ENCODE peak calls at places on chromosomes 7 and 10, in eight cellular contexts. One of them, this sample, is unnamed.

GRCh38 chr10:122658356-122659049 is 41.1 kb downstream of the C10orf120 start:
- DNase-seq in spleen: peak
- DNase-seq in H1: no peak
- DNase-seq in Kasumi-1: no peak
- DNase-seq in IMR-90: no peak
- DNase-seq in GOT3: no peak
- DNase-seq in H54: no peak
- DNase-seq in HS-5: no peak
- DNase-seq in this sample: no peak

GRCh38 chr7:156768698-156769472 is 124.1 kb downstream of the LMBR1 start:
- DNase-seq in spleen: no peak
- DNase-seq in H1: no peak
- DNase-seq in Kasumi-1: no peak
- DNase-seq in IMR-90: no peak
- DNase-seq in GOT3: no peak
- DNase-seq in H54: no peak
- DNase-seq in HS-5: no peak
- DNase-seq in this sample: no peak

GRCh38 chr10:100744136-100744979 is 1.0 kb upstream of the PAX2 start:
- DNase-seq in spleen: no peak
- DNase-seq in H1: peak
- DNase-seq in Kasumi-1: peak
- DNase-seq in IMR-90: no peak
- DNase-seq in GOT3: no peak
- DNase-seq in H54: no peak
- DNase-seq in HS-5: no peak
- DNase-seq in this sample: peak

GRCh38 chr10:46995234-46995633 is 84.0 kb downstream of the PTPN20 start:
- DNase-seq in spleen: no peak
- DNase-seq in H1: peak
- DNase-seq in Kasumi-1: no peak
- DNase-seq in IMR-90: no peak
- DNase-seq in GOT3: no peak
- DNase-seq in H54: no peak
- DNase-seq in HS-5: no peak
- DNase-seq in this sample: no peak

GRCh38 chr7:84538268-84538667 is 343.7 kb upstream of the SEMA3A start:
- DNase-seq in spleen: no peak
- DNase-seq in H1: no peak
- DNase-seq in Kasumi-1: no peak
- DNase-seq in IMR-90: peak
- DNase-seq in GOT3: no peak
- DNase-seq in H54: no peak
- DNase-seq in HS-5: no peak
- DNase-seq in this sample: no peak

GRCh38 chr7:131284702-131285419 is 42.8 kb upstream of the MKLN1 start:
- DNase-seq in spleen: no peak
- DNase-seq in H1: no peak
- DNase-seq in Kasumi-1: no peak
- DNase-seq in IMR-90: no peak
- DNase-seq in GOT3: no peak
- DNase-seq in H54: no peak
- DNase-seq in HS-5: no peak
- DNase-seq in this sample: no peak

GRCh38 chr10:95404864-95405263 is 114.1 kb upstream of the PDLIM1 start:
- DNase-seq in spleen: no peak
- DNase-seq in H1: no peak
- DNase-seq in Kasumi-1: no peak
- DNase-seq in IMR-90: no peak
- DNase-seq in GOT3: no peak
- DNase-seq in H54: no peak
- DNase-seq in HS-5: no peak
- DNase-seq in this sample: no peak

GRCh38 chr7:85851571-85852193 is 664.8 kb upstream of the SEMA3D start:
- DNase-seq in spleen: no peak
- DNase-seq in H1: no peak
- DNase-seq in Kasumi-1: peak
- DNase-seq in IMR-90: peak
- DNase-seq in GOT3: no peak
- DNase-seq in H54: no peak
- DNase-seq in HS-5: no peak
- DNase-seq in this sample: peak

GRCh38 chr7:35329026-35329425 is 75.1 kb upstream of the TBX20 start:
- DNase-seq in spleen: no peak
- DNase-seq in H1: no peak
- DNase-seq in Kasumi-1: no peak
- DNase-seq in IMR-90: no peak
- DNase-seq in GOT3: no peak
- DNase-seq in H54: no peak
- DNase-seq in HS-5: no peak
- DNase-seq in this sample: no peak

GRCh38 chr10:102040721-102041120 is 15.3 kb downstream of the ARMH3 start:
- DNase-seq in spleen: no peak
- DNase-seq in H1: no peak
- DNase-seq in Kasumi-1: no peak
- DNase-seq in IMR-90: no peak
- DNase-seq in GOT3: no peak
- DNase-seq in H54: no peak
- DNase-seq in HS-5: no peak
- DNase-seq in this sample: no peak

GRCh38 chr7:107594961-107595737 is 15.1 kb downstream of the BCAP29 start:
- DNase-seq in spleen: no peak
- DNase-seq in H1: no peak
- DNase-seq in Kasumi-1: no peak
- DNase-seq in IMR-90: peak
- DNase-seq in GOT3: peak
- DNase-seq in H54: peak
- DNase-seq in HS-5: peak
- DNase-seq in this sample: peak

GRCh38 chr10:70584941-70585544 is 17.5 kb downstream of the PRF1 start:
- DNase-seq in spleen: no peak
- DNase-seq in H1: peak
- DNase-seq in Kasumi-1: no peak
- DNase-seq in IMR-90: no peak
- DNase-seq in GOT3: no peak
- DNase-seq in H54: no peak
- DNase-seq in HS-5: no peak
- DNase-seq in this sample: no peak

GRCh38 chr7:127154101-127154500 is 98.6 kb downstream of the GRM8 start:
- DNase-seq in spleen: no peak
- DNase-seq in H1: no peak
- DNase-seq in Kasumi-1: no peak
- DNase-seq in IMR-90: no peak
- DNase-seq in GOT3: no peak
- DNase-seq in H54: no peak
- DNase-seq in HS-5: no peak
- DNase-seq in this sample: no peak

GRCh38 chr7:121180436-121181063 is 148.2 kb upstream of the WNT16 start:
- DNase-seq in spleen: no peak
- DNase-seq in H1: no peak
- DNase-seq in Kasumi-1: no peak
- DNase-seq in IMR-90: no peak
- DNase-seq in GOT3: no peak
- DNase-seq in H54: no peak
- DNase-seq in HS-5: no peak
- DNase-seq in this sample: no peak

GRCh38 chr7:151085329-151085690 is 965 bp upstream of the AGAP3 start:
- DNase-seq in spleen: no peak
- DNase-seq in H1: no peak
- DNase-seq in Kasumi-1: no peak
- DNase-seq in IMR-90: no peak
- DNase-seq in GOT3: no peak
- DNase-seq in H54: no peak
- DNase-seq in HS-5: no peak
- DNase-seq in this sample: no peak

GRCh38 chr7:1703475-1704325 is 33.6 kb downstream of the ELFN1 start:
- DNase-seq in spleen: peak
- DNase-seq in H1: peak
- DNase-seq in Kasumi-1: no peak
- DNase-seq in IMR-90: no peak
- DNase-seq in GOT3: no peak
- DNase-seq in H54: no peak
- DNase-seq in HS-5: no peak
- DNase-seq in this sample: no peak

This sample was measured in A549.